ENCODE peak calls at places on chromosomes 12 and 14, in seven cellular contexts. N, D, H, G, R, Q and E are unnamed samples.
A peak's percentile ranks its signal among the peaks of the same experiment; 100 is the strongest.

GRCh38 chr12:82047480-82047879 is 288.3 kb upstream of the PPFIA2 start:
- DNase-seq in N (no peak), D (no peak), H (no peak), G (no peak), R (no peak), Q (no peak), E (no peak)

GRCh38 chr14:76662580-76662979 is 98.7 kb upstream of the VASH1 start:
- DNase-seq in N (no peak), D (no peak), H (no peak), G (no peak), R (no peak), Q (no peak), E (no peak)

GRCh38 chr12:24500466-24501232 is 448.3 kb downstream of the BCAT1 start:
- DNase-seq in N (no peak), D (no peak), H (no peak), G (no peak), R (no peak), Q (peak; percentile 36), E (no peak)

GRCh38 chr14:106286697-106287290 is 760.4 kb downstream of the TMEM121 start:
- DNase-seq in N (no peak), D (no peak), H (no peak), G (no peak), R (peak; percentile 37), Q (no peak), E (peak; percentile 14)

GRCh38 chr12:62146323-62146722 is 113.9 kb upstream of the USP15 start:
- DNase-seq in N (no peak), D (no peak), H (no peak), G (no peak), R (no peak), Q (no peak), E (no peak)

GRCh38 chr12:1663440-1664132 is 27.3 kb upstream of the ADIPOR2 start:
- DNase-seq in N (no peak), D (no peak), H (no peak), G (no peak), R (no peak), Q (no peak), E (no peak)

GRCh38 chr14:50002926-50003212 is 110.0 kb downstream of the ARF6 start:
- DNase-seq in N (no peak), D (no peak), H (no peak), G (no peak), R (no peak), Q (no peak), E (no peak)

GRCh38 chr14:99668307-99668997 is 15.6 kb upstream of the CYP46A1 start:
- DNase-seq in N (no peak), D (no peak), H (no peak), G (peak; percentile 54), R (no peak), Q (no peak), E (no peak)

GRCh38 chr14:99264691-99265090 is 7.3 kb downstream of the BCL11B start:
- DNase-seq in N (no peak), D (no peak), H (no peak), G (peak; percentile 70), R (no peak), Q (no peak), E (no peak)

GRCh38 chr14:70882771-70883492 is 24.3 kb upstream of the PCNX1 start:
- DNase-seq in N (no peak), D (no peak), H (no peak), G (no peak), R (peak; percentile 76), Q (peak; percentile 60), E (no peak)

GRCh38 chr12:27015730-27016076 is 1.5 kb upstream of the TM7SF3 start:
- DNase-seq in N (no peak), D (no peak), H (no peak), G (no peak), R (peak; percentile 36), Q (peak; percentile 18), E (peak; percentile 67)

GRCh38 chr12:104763163-104763805 is 194.8 kb downstream of the SLC41A2 start:
- DNase-seq in N (no peak), D (no peak), H (no peak), G (no peak), R (no peak), Q (no peak), E (peak; percentile 37)

GRCh38 chr14:73717998-73718741 is 4.0 kb upstream of the PNMA1 start:
- DNase-seq in N (no peak), D (no peak), H (peak; percentile 29), G (peak; percentile 69), R (no peak), Q (no peak), E (no peak)

GRCh38 chr14:51283402-51283825 is 43.4 kb downstream of the TMX1 start:
- DNase-seq in N (no peak), D (no peak), H (no peak), G (no peak), R (no peak), Q (peak; percentile 78), E (peak; percentile 55)

GRCh38 chr12:30746190-30746589 is 8.6 kb downstream of the CAPRIN2 start:
- DNase-seq in N (no peak), D (no peak), H (no peak), G (no peak), R (no peak), Q (no peak), E (no peak)

GRCh38 chr12:6612247-6612646 is 5.1 kb upstream of the CHD4 start:
- DNase-seq in N (no peak), D (no peak), H (peak; percentile 36), G (no peak), R (no peak), Q (no peak), E (no peak)

GRCh38 chr12:6612652-6613014 is 5.5 kb upstream of the CHD4 start:
- DNase-seq in N (no peak), D (no peak), H (no peak), G (no peak), R (no peak), Q (no peak), E (no peak)

GRCh38 chr12:6613776-6614512 is 6.8 kb upstream of the CHD4 start:
- DNase-seq in N (peak; percentile 93), D (peak; percentile 90), H (peak; percentile 91), G (peak; percentile 92), R (peak; percentile 50), Q (peak; percentile 94), E (peak; percentile 82)

GRCh38 chr12:6614513-6615177 is 7.5 kb upstream of the CHD4 start:
- DNase-seq in N (no peak), D (no peak), H (peak; percentile 61), G (no peak), R (no peak), Q (no peak), E (no peak)

GRCh38 chr12:6613015-6613775 is 6.0 kb upstream of the CHD4 start:
- DNase-seq in N (peak; percentile 59), D (peak; percentile 79), H (peak; percentile 83), G (peak; percentile 88), R (peak; percentile 36), Q (peak; percentile 74), E (peak; percentile 75)
- H3K4me3 ChIP-seq in N (no peak overlapping the region), D (peak overlapping the region; percentile 37), H (no peak overlapping the region), G (no peak overlapping the region), R (no peak overlapping the region), Q (peak overlapping the region; percentile 38), E (no peak overlapping the region)

GRCh38 chr14:21840765-21841164 is 167.1 kb upstream of the OR4E1 start:
- DNase-seq in N (no peak), D (no peak), H (no peak), G (no peak), R (no peak), Q (no peak), E (peak; percentile 7)
- TF ChIP-seq CTCF in N (no peak), D (no peak), H (no peak), G (no peak), R (no peak), Q (no peak), E (no peak)

GRCh38 chr12:106271575-106272505 is 24.0 kb upstream of the CKAP4 start:
- DNase-seq in N (no peak), D (no peak), H (no peak), G (no peak), R (no peak), Q (no peak), E (no peak)
- H3K4me3 ChIP-seq in N (no peak overlapping the region), D (no peak overlapping the region), H (no peak overlapping the region), G (no peak overlapping the region), R (no peak overlapping the region), Q (no peak overlapping the region), E (no peak overlapping the region)

GRCh38 chr12:67271976-67272375 is 2.8 kb downstream of the CAND1 start:
- DNase-seq in N (no peak), D (no peak), H (no peak), G (no peak), R (no peak), Q (peak; percentile 59), E (no peak)

GRCh38 chr12:67269632-67270578 is 747 bp downstream of the CAND1 start:
- DNase-seq in N (peak; percentile 71), D (peak; percentile 52), H (peak; percentile 53), G (peak; percentile 93), R (peak; percentile 73), Q (peak; percentile 23), E (peak; percentile 53)

GRCh38 chr12:67270622-67271021 is 1.5 kb downstream of the CAND1 start:
- DNase-seq in N (no peak), D (no peak), H (no peak), G (no peak), R (no peak), Q (no peak), E (no peak)

GRCh38 chr12:67268896-67269631 is at the start of gene CAND1:
- DNase-seq in N (peak; percentile 98), D (peak; percentile 97), H (peak; percentile 98), G (peak; percentile 98), R (peak; percentile 96), Q (peak; percentile 96), E (peak; percentile 99)

DNA sequence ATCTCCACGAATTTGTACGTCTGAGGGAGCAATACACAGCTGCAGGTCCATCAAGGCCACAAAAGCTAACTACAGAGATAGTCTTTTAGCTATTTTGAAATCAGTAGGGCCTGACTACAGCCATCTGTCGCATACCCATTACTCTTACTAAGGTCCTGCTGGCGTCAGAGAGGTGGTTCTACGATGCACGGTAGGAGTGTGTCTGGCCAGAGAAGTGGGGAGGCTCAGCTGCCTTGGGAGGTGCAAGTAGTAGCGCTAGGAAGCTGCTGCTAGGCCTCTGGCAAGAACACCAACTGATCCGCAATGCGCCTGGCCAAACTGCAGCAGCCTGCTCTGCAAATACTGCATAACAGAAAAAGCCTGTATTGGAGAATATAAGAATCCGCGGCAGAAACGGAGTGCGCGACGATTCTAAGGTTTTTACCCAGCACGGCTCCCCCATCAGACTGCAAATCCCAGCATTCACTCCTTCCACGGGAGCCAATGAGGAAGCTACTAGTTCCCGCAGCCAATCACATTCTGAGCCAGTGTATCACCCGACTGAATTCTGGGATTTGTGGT is 743 bp upstream of the CAND1 start:
- DNase-seq in N (peak; percentile 85), D (peak; percentile 87), H (peak; percentile 93), G (peak; percentile 92), R (peak; percentile 84), Q (peak; percentile 99), E (peak; percentile 98)
- TF ChIP-seq CTCF in N (no peak), D (no peak), H (no peak), G (no peak), R (no peak), Q (no peak), E (no peak)

DNA sequence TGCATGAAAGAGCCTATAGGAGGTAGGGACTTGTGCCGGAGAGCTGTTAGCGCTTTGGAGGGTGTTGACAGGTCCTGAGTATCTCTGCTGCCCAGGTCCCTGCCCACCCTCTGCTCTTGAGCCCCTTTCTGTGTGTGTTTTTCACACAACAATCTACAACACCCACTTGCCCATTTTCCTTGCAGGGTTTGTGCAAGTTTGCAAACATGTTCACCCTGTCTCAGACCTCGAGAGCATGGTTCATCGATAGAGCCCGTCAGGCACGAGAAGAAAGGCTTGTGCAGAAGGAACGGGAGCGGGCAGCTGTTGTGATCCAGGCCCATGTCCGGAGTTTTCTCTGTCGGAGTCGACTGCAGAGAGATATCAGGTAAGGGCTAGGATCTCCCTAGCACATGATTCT is 5.9 kb downstream of the UBE3B start:
- DNase-seq in N (no peak), D (no peak), H (no peak), G (no peak), R (no peak), Q (no peak), E (no peak)
- H3K4me3 ChIP-seq in N (no peak overlapping the region), D (no peak overlapping the region), H (no peak overlapping the region), G (no peak overlapping the region), R (no peak overlapping the region), Q (no peak overlapping the region), E (no peak overlapping the region)